ENCODE peak calls at places on chromosomes 11 and 22, in six cellular contexts. S is activated gamma-delta T cell treated with Interleukin-2 at 50 U/mL for 16 hours; U is T-helper 2 cell; Q is BJ; A is osteoblast; K is naive thymus-derived CD4-positive, alpha-beta T cell. Z is an unnamed sample.

GRCh38 chr11:20592741-20593140 is 6.7 kb upstream of the SLC6A5 start:
- DNase-seq in K (no peak), Q (no peak), U (no peak), A (no peak), S (no peak), Z (no peak)

GRCh38 chr22:23293720-23294119 is 113.4 kb downstream of the BCR start:
- DNase-seq in A (peak; percentile 21), K (no peak), S (no peak), Q (no peak), U (no peak), Z (no peak)

GRCh38 chr11:75516886-75517285 is 8.9 kb downstream of the GDPD5 start:
- DNase-seq in K (no peak), S (no peak), U (no peak), Q (no peak), A (no peak), Z (no peak)

GRCh38 chr11:46361283-46362145 is 14.3 kb downstream of the DGKZ start:
- DNase-seq in S (peak; percentile 62), U (no peak), A (peak; percentile 98), K (peak; percentile 81), Q (no peak), Z (no peak)

GRCh38 chr11:76445122-76446084 is 585 bp downstream of the EMSY start:
- DNase-seq in A (peak; percentile 86), U (peak; percentile 22), S (peak; percentile 27), Q (peak; percentile 39), K (peak; percentile 50), Z (peak; percentile 61)

GRCh38 chr11:31366795-31367194 is 2.7 kb downstream of the DCDC1 start:
- DNase-seq in S (no peak), U (no peak), A (no peak), K (no peak), Q (no peak), Z (no peak)

GRCh38 chr11:15286465-15286864 is 171.7 kb downstream of the INSC start:
- DNase-seq in Q (peak; percentile 81), U (no peak), A (no peak), S (no peak), K (no peak), Z (no peak)

GRCh38 chr11:110710520-110711381 is 1.5 kb downstream of the ARHGAP20 start:
- DNase-seq in Q (no peak), S (no peak), U (no peak), K (no peak), A (peak; percentile 84), Z (no peak)

GRCh38 chr11:69649576-69649900 is 8.6 kb downstream of the CCND1 start:
- DNase-seq in A (peak; percentile 19), S (no peak), U (no peak), K (no peak), Q (no peak), Z (no peak)

GRCh38 chr11:2569731-2570210 is 125.0 kb downstream of the KCNQ1 start:
- DNase-seq in S (no peak), Q (no peak), K (no peak), A (no peak), U (peak; percentile 7), Z (no peak)

GRCh38 chr22:49599039-49599438 is 228.6 kb downstream of the BRD1 start:
- DNase-seq in S (no peak), U (no peak), A (peak; percentile 31), K (no peak), Q (no peak), Z (no peak)

Z was measured in retinal pigment epithelial cell.